ENCODE peak calls at places on chromosomes 16 and 17, in five cellular contexts. H, G, K, W and D are unnamed samples.
A peak's percentile ranks its signal among the peaks of the same experiment; 100 is the strongest.

GRCh38 chr17:3796110-3796821 is 4.7 kb downstream of the ITGAE start:
- DNase-seq in H (no peak), K (no peak), W (peak; percentile 49), G (no peak), D (peak; percentile 23)

GRCh38 chr17:75847595-75848522 is 3.7 kb upstream of the UNC13D start:
- DNase-seq in K (no peak), G (no peak), H (no peak), W (no peak), D (no peak)

GRCh38 chr16:57736419-57737281 is 1.1 kb downstream of the KATNB1 start:
- DNase-seq in K (peak; percentile 67), G (peak; percentile 77), W (no peak), H (peak; percentile 26), D (peak; percentile 14)

GRCh38 chr17:16406742-16407674 is 8.4 kb upstream of the TRPV2 start:
- DNase-seq in G (peak; percentile 53), W (no peak), K (peak; percentile 71), H (no peak), D (no peak)

GRCh38 chr17:31621566-31621965 is 230.1 kb downstream of the RAB11FIP4 start:
- DNase-seq in K (no peak), W (no peak), H (no peak), G (no peak), D (no peak)

GRCh38 chr17:83080641-83081560 is 1.5 kb downstream of the METRNL start:
- DNase-seq in W (peak; percentile 71), K (peak; percentile 84), H (no peak), G (peak; percentile 69), D (no peak)

GRCh38 chr17:78346605-78347250 is 13.1 kb downstream of the SOCS3 start:
- DNase-seq in K (no peak), G (no peak), W (no peak), H (no peak), D (no peak)

GRCh38 chr16:64253114-64253513 is 868.7 kb downstream of the CDH11 start:
- DNase-seq in G (no peak), H (no peak), W (no peak), K (no peak), D (no peak)

GRCh38 chr16:86673090-86673955 is 95.0 kb downstream of the FOXL1 start:
- DNase-seq in K (no peak), W (no peak), G (no peak), H (no peak), D (no peak)

GRCh38 chr17:42133461-42134041 is 10.9 kb downstream of the HSPB9 start:
- DNase-seq in H (no peak), W (peak; percentile 38), K (no peak), G (no peak), D (no peak)

GRCh38 chr16:75644240-75645012 is 3.0 kb downstream of the KARS1 start:
- DNase-seq in K (no peak), G (no peak), W (no peak), H (no peak), D (no peak)

GRCh38 chr17:4725646-4726300 is 5.5 kb upstream of the MED11 start:
- DNase-seq in G (no peak), K (no peak), H (no peak), W (no peak), D (no peak)

GRCh38 chr16:48932216-48932855 is 322.4 kb upstream of the N4BP1 start:
- DNase-seq in W (no peak), H (no peak), G (no peak), K (no peak), D (no peak)

GRCh38 chr16:83118365-83118764 is 491.6 kb downstream of the CDH13 start:
- DNase-seq in W (no peak), K (no peak), G (peak; percentile 64), H (no peak), D (no peak)

GRCh38 chr17:15928286-15928785 is 16.6 kb upstream of the ADORA2B start:
- DNase-seq in G (no peak), H (no peak), W (no peak), K (no peak), D (no peak)

GRCh38 chr17:32861979-32862378 is 14.9 kb downstream of the MYO1D start:
- DNase-seq in G (no peak), K (no peak), W (no peak), H (no peak), D (no peak)

GRCh38 chr17:77580956-77581355 is 377.5 kb upstream of the TNRC6C start:
- DNase-seq in G (no peak), W (no peak), K (peak; percentile 25), H (no peak), D (no peak)

GRCh38 chr17:10117581-10118001 is 80.8 kb downstream of the GAS7 start:
- DNase-seq in W (no peak), G (no peak), K (peak; percentile 63), H (no peak), D (no peak)